ENCODE peak calls at places on chromosome 12, in seven cellular contexts. R, S, O, Q, A, V and F are unnamed samples.

GRCh38 chr12:123910057-123910456 is 62.6 kb downstream of the CCDC92 start:
- DNase-seq in R (no peak), S (no peak), O (no peak), Q (no peak), A (no peak), V (no peak), F (no peak)

GRCh38 chr12:105382771-105383632 is 52.5 kb downstream of the C12orf75 start:
- DNase-seq in R (no peak), S (no peak), O (no peak), Q (no peak), A (peak), V (peak), F (no peak)

GRCh38 chr12:12919666-12920435 is 28.5 kb downstream of the GPRC5A start:
- DNase-seq in R (no peak), S (no peak), O (no peak), Q (no peak), A (no peak), V (no peak), F (no peak)

GRCh38 chr12:122148657-122149056 is 25.4 kb downstream of the IL31 start:
- DNase-seq in R (no peak), S (no peak), O (no peak), Q (no peak), A (peak), V (no peak), F (no peak)

GRCh38 chr12:16118586-16118985 is 158.9 kb downstream of the SLC15A5 start:
- DNase-seq in R (no peak), S (no peak), O (no peak), Q (no peak), A (no peak), V (no peak), F (no peak)

GRCh38 chr12:3241621-3242020 is 164.4 kb downstream of the TSPAN9 start:
- DNase-seq in R (no peak), S (no peak), O (peak), Q (no peak), A (no peak), V (no peak), F (no peak)

GRCh38 chr12:87661770-87662402 is 367.3 kb downstream of the C12orf50 start:
- DNase-seq in R (no peak), S (no peak), O (no peak), Q (no peak), A (peak), V (no peak), F (no peak)

GRCh38 chr12:67759829-67760228 is 111.3 kb downstream of the DYRK2 start:
- DNase-seq in R (no peak), S (no peak), O (no peak), Q (no peak), A (no peak), V (no peak), F (no peak)

GRCh38 chr12:117671734-117672133 is 297.1 kb downstream of the KSR2 start:
- DNase-seq in R (no peak), S (no peak), O (no peak), Q (no peak), A (no peak), V (no peak), F (no peak)

GRCh38 chr12:108890208-108890607 is 10.3 kb downstream of the DAO start:
- DNase-seq in R (no peak), S (no peak), O (no peak), Q (no peak), A (peak), V (no peak), F (no peak)

DNA sequence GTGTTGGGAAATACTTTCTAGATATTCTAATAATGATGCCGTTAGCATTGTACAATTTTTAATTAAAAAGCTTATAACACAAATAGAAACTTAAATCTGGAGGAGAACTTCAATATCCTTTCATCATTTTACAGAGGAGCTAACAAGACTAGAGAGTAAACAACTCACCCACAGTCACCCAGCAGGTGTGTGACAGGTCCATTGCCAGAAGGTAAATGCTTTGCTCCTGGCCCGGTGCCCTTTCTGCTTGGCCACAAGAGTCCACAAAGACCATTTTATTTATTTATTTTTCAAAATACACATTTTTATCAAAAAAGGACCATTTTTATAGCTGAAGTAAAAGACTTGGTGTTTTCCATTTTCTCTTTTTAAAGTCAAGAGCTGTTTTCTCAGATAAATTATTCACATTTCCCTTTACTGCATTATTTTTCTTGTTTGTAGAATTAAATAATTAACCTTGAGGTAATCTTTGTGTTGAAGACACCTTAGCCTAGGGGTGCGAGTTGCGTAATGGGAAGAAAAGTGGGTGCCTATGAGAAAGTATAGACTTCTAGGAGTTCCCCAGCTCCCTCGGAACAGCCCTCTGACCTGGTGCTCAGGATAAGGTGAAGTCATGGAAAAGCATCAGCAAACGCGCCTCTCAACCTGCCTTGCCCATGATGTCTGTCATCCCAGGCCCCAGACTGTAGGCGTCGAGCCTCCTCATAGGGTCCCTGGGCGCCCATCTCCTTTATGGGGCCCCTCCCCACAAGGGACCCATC is 26.3 kb upstream of the AMIGO2 start:
- DNase-seq in R (no peak), S (no peak), O (no peak), Q (no peak), A (no peak), V (no peak), F (peak)
- H3K27ac ChIP-seq in R (no peak), S (no peak), O (no peak), Q (no peak), A (no peak), V (no peak), F (no peak)

GRCh38 chr12:29158364-29158763 is 9.3 kb downstream of the FAR2 start:
- DNase-seq in R (no peak), S (no peak), O (no peak), Q (no peak), A (no peak), V (no peak), F (no peak)

GRCh38 chr12:29163146-29163545 is 14.1 kb downstream of the FAR2 start:
- DNase-seq in R (no peak), S (no peak), O (no peak), Q (no peak), A (no peak), V (no peak), F (no peak)

GRCh38 chr12:29157486-29157946 is 8.4 kb downstream of the FAR2 start:
- DNase-seq in R (no peak), S (no peak), O (no peak), Q (no peak), A (peak), V (no peak), F (no peak)

GRCh38 chr12:29160230-29160629 is 11.2 kb downstream of the FAR2 start:
- DNase-seq in R (no peak), S (no peak), O (no peak), Q (no peak), A (no peak), V (no peak), F (no peak)

GRCh38 chr12:29159690-29160089 is 10.6 kb downstream of the FAR2 start:
- DNase-seq in R (no peak), S (no peak), O (no peak), Q (no peak), A (no peak), V (no peak), F (no peak)
- H3K27ac ChIP-seq in R (no peak), S (no peak), O (no peak), Q (no peak), A (no peak), V (no peak), F (no peak)

GRCh38 chr12:132071001-132071810 is 72.9 kb downstream of the DDX51 start:
- DNase-seq in R (no peak), S (no peak), O (no peak), Q (no peak), A (no peak), V (no peak), F (no peak)

GRCh38 chr12:132070298-132070697 is 73.8 kb downstream of the DDX51 start:
- DNase-seq in R (no peak), S (no peak), O (no peak), Q (no peak), A (no peak), V (no peak), F (no peak)

GRCh38 chr12:132074216-132074615 is 69.9 kb downstream of the DDX51 start:
- DNase-seq in R (no peak), S (no peak), O (no peak), Q (no peak), A (no peak), V (no peak), F (no peak)

GRCh38 chr12:132069336-132069985 is 74.7 kb downstream of the DDX51 start:
- DNase-seq in R (no peak), S (no peak), O (no peak), Q (no peak), A (no peak), V (no peak), F (no peak)

GRCh38 chr12:132071837-132072384 is 72.2 kb downstream of the DDX51 start:
- DNase-seq in R (no peak), S (no peak), O (no peak), Q (no peak), A (no peak), V (no peak), F (no peak)
- H3K27ac ChIP-seq in R (no peak), S (no peak), O (no peak), Q (no peak), A (no peak), V (no peak), F (no peak)

DNA sequence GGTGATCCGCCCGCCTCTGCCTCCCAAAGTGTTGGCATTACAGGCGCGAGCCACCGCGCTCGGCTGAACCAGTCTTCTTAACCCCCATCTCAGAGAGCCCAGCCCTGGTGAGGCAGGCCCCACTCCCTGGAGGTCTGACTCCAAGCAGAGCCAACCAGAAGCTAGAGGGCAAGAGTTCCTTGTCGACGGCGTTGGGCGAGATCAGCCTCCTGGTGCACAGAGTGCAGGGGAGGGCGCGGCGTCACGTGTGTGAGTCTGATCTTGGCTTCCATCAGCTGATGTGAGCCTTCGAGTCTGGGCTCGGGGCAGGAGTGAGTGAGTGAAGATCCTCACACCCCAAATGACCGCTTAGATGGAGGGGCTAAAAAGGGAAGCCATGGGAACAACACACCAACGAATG is 28.8 kb upstream of the ADGRD1 start:
- DNase-seq in R (no peak), S (no peak), O (no peak), Q (no peak), A (no peak), V (no peak), F (no peak)
- H3K27ac ChIP-seq in R (peak), S (peak), O (no peak), Q (no peak), A (no peak), V (no peak), F (no peak)

DNA sequence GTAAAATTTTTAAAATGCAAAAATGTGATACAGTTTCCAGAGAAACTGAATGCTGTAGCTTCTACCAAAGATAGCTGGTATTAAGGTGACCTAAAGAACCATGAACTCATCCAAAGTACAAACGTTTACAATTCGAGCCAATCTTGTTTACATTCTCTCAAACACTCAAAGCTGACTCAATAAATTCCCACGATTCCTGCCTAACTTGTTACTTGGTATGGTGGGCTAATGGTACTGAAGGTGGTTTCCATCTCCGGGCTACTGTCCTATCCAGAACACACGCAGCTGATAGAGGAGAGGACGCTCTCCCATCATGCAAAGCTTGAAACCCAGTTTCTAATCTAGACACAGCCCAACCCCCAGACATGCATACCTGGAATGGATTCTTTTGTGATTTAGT is 31.5 kb downstream of the RAD9B start:
- DNase-seq in R (no peak), S (no peak), O (no peak), Q (no peak), A (peak), V (no peak), F (no peak)
- H3K27ac ChIP-seq in R (no peak), S (no peak), O (no peak), Q (no peak), A (peak), V (no peak), F (no peak)